ENCODE peak calls at places on chromosomes 7 and 10, in five cellular contexts. One of them, this sample, is unnamed.

GRCh38 chr7:40584667-40585433 is 450.0 kb downstream of the SUGCT start:
- DNase-seq in psoas muscle: no peak
- DNase-seq in foreskin fibroblast: peak
- DNase-seq in uterus: no peak
- DNase-seq in fibroblast of pulmonary artery: no peak
- DNase-seq in this sample: no peak

GRCh38 chr10:105262666-105263065 is 621.6 kb downstream of the SORCS3 start:
- DNase-seq in psoas muscle: no peak
- DNase-seq in foreskin fibroblast: peak
- DNase-seq in uterus: no peak
- DNase-seq in fibroblast of pulmonary artery: no peak
- DNase-seq in this sample: no peak

GRCh38 chr10:91635401-91636400 is 2.8 kb upstream of the PPP1R3C start:
- DNase-seq in psoas muscle: no peak
- DNase-seq in foreskin fibroblast: peak
- DNase-seq in uterus: peak
- DNase-seq in fibroblast of pulmonary artery: peak
- DNase-seq in this sample: no peak

GRCh38 chr7:150489812-150490211 is 24.9 kb upstream of the GIMAP7 start:
- DNase-seq in psoas muscle: no peak
- DNase-seq in foreskin fibroblast: no peak
- DNase-seq in uterus: no peak
- DNase-seq in fibroblast of pulmonary artery: no peak
- DNase-seq in this sample: no peak

GRCh38 chr7:78736548-78736947 is 716.9 kb downstream of the MAGI2 start:
- DNase-seq in psoas muscle: no peak
- DNase-seq in foreskin fibroblast: no peak
- DNase-seq in uterus: no peak
- DNase-seq in fibroblast of pulmonary artery: no peak
- DNase-seq in this sample: no peak

GRCh38 chr7:73894851-73895441 is 34.0 kb downstream of the TMEM270 start:
- DNase-seq in psoas muscle: peak
- DNase-seq in foreskin fibroblast: peak
- DNase-seq in uterus: peak
- DNase-seq in fibroblast of pulmonary artery: peak
- DNase-seq in this sample: peak

GRCh38 chr7:47536705-47537611 is 45.0 kb downstream of the TNS3 start:
- DNase-seq in psoas muscle: peak
- DNase-seq in foreskin fibroblast: peak
- DNase-seq in uterus: peak
- DNase-seq in fibroblast of pulmonary artery: peak
- DNase-seq in this sample: peak

GRCh38 chr10:95350212-95350829 is 59.5 kb upstream of the PDLIM1 start:
- DNase-seq in psoas muscle: no peak
- DNase-seq in foreskin fibroblast: peak
- DNase-seq in uterus: peak
- DNase-seq in fibroblast of pulmonary artery: peak
- DNase-seq in this sample: peak

GRCh38 chr10:69389827-69390490 is 26.8 kb downstream of the TACR2 start:
- DNase-seq in psoas muscle: peak
- DNase-seq in foreskin fibroblast: peak
- DNase-seq in uterus: no peak
- DNase-seq in fibroblast of pulmonary artery: peak
- DNase-seq in this sample: no peak

GRCh38 chr10:71600856-71601255 is 118.7 kb downstream of the C10orf105 start:
- DNase-seq in psoas muscle: no peak
- DNase-seq in foreskin fibroblast: peak
- DNase-seq in uterus: peak
- DNase-seq in fibroblast of pulmonary artery: peak
- DNase-seq in this sample: peak

GRCh38 chr10:97207756-97208346 is 22.1 kb upstream of the SLIT1 start:
- DNase-seq in psoas muscle: no peak
- DNase-seq in foreskin fibroblast: no peak
- DNase-seq in uterus: no peak
- DNase-seq in fibroblast of pulmonary artery: no peak
- DNase-seq in this sample: no peak

GRCh38 chr7:157881062-157881771 is 544.4 kb downstream of the DNAJB6 start:
- DNase-seq in psoas muscle: no peak
- DNase-seq in foreskin fibroblast: no peak
- DNase-seq in uterus: no peak
- DNase-seq in fibroblast of pulmonary artery: no peak
- DNase-seq in this sample: no peak

GRCh38 chr10:11279286-11279685 is 261.6 kb downstream of the CELF2 start:
- DNase-seq in psoas muscle: no peak
- DNase-seq in foreskin fibroblast: no peak
- DNase-seq in uterus: no peak
- DNase-seq in fibroblast of pulmonary artery: no peak
- DNase-seq in this sample: no peak

GRCh38 chr10:17199351-17199804 is 2.1 kb downstream of the TRDMT1 start:
- DNase-seq in psoas muscle: no peak
- DNase-seq in foreskin fibroblast: peak
- DNase-seq in uterus: no peak
- DNase-seq in fibroblast of pulmonary artery: peak
- DNase-seq in this sample: peak

GRCh38 chr10:17348111-17349008 is 106.0 kb downstream of the ST8SIA6 start:
- DNase-seq in psoas muscle: peak
- DNase-seq in foreskin fibroblast: peak
- DNase-seq in uterus: peak
- DNase-seq in fibroblast of pulmonary artery: peak
- DNase-seq in this sample: peak

GRCh38 chr7:26005683-26006410 is 146.2 kb upstream of the NFE2L3 start:
- DNase-seq in psoas muscle: no peak
- DNase-seq in foreskin fibroblast: no peak
- DNase-seq in uterus: no peak
- DNase-seq in fibroblast of pulmonary artery: no peak
- DNase-seq in this sample: no peak

GRCh38 chr10:62390497-62391176 is 16.5 kb downstream of the ZNF365 start:
- DNase-seq in psoas muscle: no peak
- DNase-seq in foreskin fibroblast: peak
- DNase-seq in uterus: no peak
- DNase-seq in fibroblast of pulmonary artery: no peak
- DNase-seq in this sample: no peak

GRCh38 chr10:32111585-32111984 is 55.4 kb upstream of the KIF5B start:
- DNase-seq in psoas muscle: no peak
- DNase-seq in foreskin fibroblast: peak
- DNase-seq in uterus: no peak
- DNase-seq in fibroblast of pulmonary artery: no peak
- DNase-seq in this sample: no peak

GRCh38 chr7:99013266-99014112 is 130.4 kb downstream of the SMURF1 start:
- DNase-seq in psoas muscle: no peak
- DNase-seq in foreskin fibroblast: no peak
- DNase-seq in uterus: no peak
- DNase-seq in fibroblast of pulmonary artery: no peak
- DNase-seq in this sample: no peak

GRCh38 chr10:58512470-58513188 is at the start of gene BICC1:
- DNase-seq in psoas muscle: peak
- DNase-seq in foreskin fibroblast: peak
- DNase-seq in uterus: peak
- DNase-seq in fibroblast of pulmonary artery: peak
- DNase-seq in this sample: no peak

GRCh38 chr7:104931181-104931781 is 82.7 kb upstream of the KMT2E start:
- DNase-seq in psoas muscle: no peak
- DNase-seq in foreskin fibroblast: no peak
- DNase-seq in uterus: peak
- DNase-seq in fibroblast of pulmonary artery: peak
- DNase-seq in this sample: no peak

GRCh38 chr10:22630229-22631174 is 83.9 kb downstream of the PIP4K2A start:
- DNase-seq in psoas muscle: no peak
- DNase-seq in foreskin fibroblast: peak
- DNase-seq in uterus: no peak
- DNase-seq in fibroblast of pulmonary artery: peak
- DNase-seq in this sample: no peak

GRCh38 chr7:64849924-64850499 is 53.1 kb upstream of the ZNF273 start:
- DNase-seq in psoas muscle: no peak
- DNase-seq in foreskin fibroblast: no peak
- DNase-seq in uterus: no peak
- DNase-seq in fibroblast of pulmonary artery: no peak
- DNase-seq in this sample: no peak

GRCh38 chr10:33657154-33657900 is 322.9 kb upstream of the NRP1 start:
- DNase-seq in psoas muscle: no peak
- DNase-seq in foreskin fibroblast: peak
- DNase-seq in uterus: no peak
- DNase-seq in fibroblast of pulmonary artery: peak
- DNase-seq in this sample: no peak

GRCh38 chr7:155377837-155378579 is 79.9 kb upstream of the EN2 start:
- DNase-seq in psoas muscle: peak
- DNase-seq in foreskin fibroblast: peak
- DNase-seq in uterus: no peak
- DNase-seq in fibroblast of pulmonary artery: peak
- DNase-seq in this sample: no peak

GRCh38 chr10:113921571-113922370 is 67.3 kb downstream of the NHLRC2 start:
- DNase-seq in psoas muscle: no peak
- DNase-seq in foreskin fibroblast: no peak
- DNase-seq in uterus: no peak
- DNase-seq in fibroblast of pulmonary artery: peak
- DNase-seq in this sample: no peak

GRCh38 chr10:113924664-113925063 is 70.2 kb downstream of the NHLRC2 start:
- DNase-seq in psoas muscle: no peak
- DNase-seq in foreskin fibroblast: no peak
- DNase-seq in uterus: no peak
- DNase-seq in fibroblast of pulmonary artery: no peak
- DNase-seq in this sample: no peak

GRCh38 chr10:113920819-113921345 is 66.4 kb downstream of the NHLRC2 start:
- DNase-seq in psoas muscle: no peak
- DNase-seq in foreskin fibroblast: peak
- DNase-seq in uterus: no peak
- DNase-seq in fibroblast of pulmonary artery: no peak
- DNase-seq in this sample: no peak

GRCh38 chr10:113924171-113924570 is 69.7 kb downstream of the NHLRC2 start:
- DNase-seq in psoas muscle: no peak
- DNase-seq in foreskin fibroblast: no peak
- DNase-seq in uterus: no peak
- DNase-seq in fibroblast of pulmonary artery: no peak
- DNase-seq in this sample: no peak

DNA sequence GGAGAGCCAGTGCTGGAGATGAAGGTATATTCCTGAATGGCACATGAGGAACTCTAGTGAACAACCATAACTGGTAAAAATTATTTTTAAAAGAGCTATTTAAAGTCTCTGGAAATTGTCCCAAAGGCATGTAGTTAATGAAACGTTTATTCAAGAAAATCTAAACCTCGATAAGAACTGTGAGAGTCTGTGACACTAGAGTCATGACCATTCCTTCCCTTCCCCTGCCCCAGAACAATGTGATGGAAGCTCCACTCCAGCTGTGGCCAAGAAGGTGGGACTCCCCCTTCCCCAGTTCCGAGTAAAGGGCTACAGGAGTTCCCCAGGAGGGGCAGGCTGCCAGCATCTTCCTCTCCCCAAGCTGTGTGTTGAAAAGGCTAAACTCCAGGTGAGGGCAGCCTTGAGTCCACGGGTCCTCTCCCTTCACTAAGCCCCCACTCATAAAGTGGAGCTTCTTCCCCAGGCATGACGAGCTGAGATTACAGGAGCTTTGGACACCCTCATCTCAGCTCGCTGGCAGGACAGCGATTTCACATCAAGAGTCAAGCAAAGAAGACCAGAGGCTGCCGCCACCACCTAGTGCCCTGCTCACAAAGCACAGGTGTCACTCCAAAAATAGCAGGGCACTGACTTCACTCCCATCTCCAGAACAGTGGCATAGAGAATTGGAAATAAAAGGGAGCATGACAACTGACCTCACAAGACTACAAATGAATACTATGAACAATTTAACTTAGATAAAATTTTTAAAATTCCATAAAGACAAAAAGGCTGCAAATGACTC is 68.5 kb downstream of the NHLRC2 start:
- DNase-seq in psoas muscle: no peak
- DNase-seq in foreskin fibroblast: no peak
- DNase-seq in uterus: no peak
- DNase-seq in fibroblast of pulmonary artery: no peak
- DNase-seq in this sample: no peak
- TF ChIP-seq CTCF in psoas muscle: no peak
- TF ChIP-seq CTCF in foreskin fibroblast: no peak
- TF ChIP-seq CTCF in uterus: no peak
- TF ChIP-seq CTCF in fibroblast of pulmonary artery: no peak
- TF ChIP-seq CTCF in this sample: no peak

GRCh38 chr7:109868215-109868614 is 1222.7 kb upstream of the LRRN3 start:
- DNase-seq in psoas muscle: no peak
- DNase-seq in foreskin fibroblast: no peak
- DNase-seq in uterus: no peak
- DNase-seq in fibroblast of pulmonary artery: no peak
- DNase-seq in this sample: no peak
- TF ChIP-seq CTCF in psoas muscle: no peak
- TF ChIP-seq CTCF in foreskin fibroblast: no peak
- TF ChIP-seq CTCF in uterus: no peak
- TF ChIP-seq CTCF in fibroblast of pulmonary artery: no peak
- TF ChIP-seq CTCF in this sample: no peak

GRCh38 chr7:77439572-77439971 is 23.4 kb upstream of the GSAP start:
- DNase-seq in psoas muscle: peak
- DNase-seq in foreskin fibroblast: peak
- DNase-seq in uterus: no peak
- DNase-seq in fibroblast of pulmonary artery: no peak
- DNase-seq in this sample: no peak
- TF ChIP-seq CTCF in psoas muscle: peak
- TF ChIP-seq CTCF in foreskin fibroblast: no peak
- TF ChIP-seq CTCF in uterus: no peak
- TF ChIP-seq CTCF in fibroblast of pulmonary artery: peak
- TF ChIP-seq CTCF in this sample: peak

GRCh38 chr10:98858525-98858924 is 377.1 kb downstream of the HPSE2 start:
- DNase-seq in psoas muscle: no peak
- DNase-seq in foreskin fibroblast: peak
- DNase-seq in uterus: no peak
- DNase-seq in fibroblast of pulmonary artery: no peak
- DNase-seq in this sample: no peak
- TF ChIP-seq CTCF in psoas muscle: no peak
- TF ChIP-seq CTCF in foreskin fibroblast: no peak
- TF ChIP-seq CTCF in uterus: no peak
- TF ChIP-seq CTCF in fibroblast of pulmonary artery: no peak
- TF ChIP-seq CTCF in this sample: no peak

GRCh38 chr10:102219370-102219769 is 6.7 kb upstream of the ELOVL3 start:
- DNase-seq in psoas muscle: no peak
- DNase-seq in foreskin fibroblast: no peak
- DNase-seq in uterus: no peak
- DNase-seq in fibroblast of pulmonary artery: no peak
- DNase-seq in this sample: no peak
- TF ChIP-seq CTCF in psoas muscle: no peak
- TF ChIP-seq CTCF in foreskin fibroblast: no peak
- TF ChIP-seq CTCF in uterus: no peak
- TF ChIP-seq CTCF in fibroblast of pulmonary artery: no peak
- TF ChIP-seq CTCF in this sample: no peak

DNA sequence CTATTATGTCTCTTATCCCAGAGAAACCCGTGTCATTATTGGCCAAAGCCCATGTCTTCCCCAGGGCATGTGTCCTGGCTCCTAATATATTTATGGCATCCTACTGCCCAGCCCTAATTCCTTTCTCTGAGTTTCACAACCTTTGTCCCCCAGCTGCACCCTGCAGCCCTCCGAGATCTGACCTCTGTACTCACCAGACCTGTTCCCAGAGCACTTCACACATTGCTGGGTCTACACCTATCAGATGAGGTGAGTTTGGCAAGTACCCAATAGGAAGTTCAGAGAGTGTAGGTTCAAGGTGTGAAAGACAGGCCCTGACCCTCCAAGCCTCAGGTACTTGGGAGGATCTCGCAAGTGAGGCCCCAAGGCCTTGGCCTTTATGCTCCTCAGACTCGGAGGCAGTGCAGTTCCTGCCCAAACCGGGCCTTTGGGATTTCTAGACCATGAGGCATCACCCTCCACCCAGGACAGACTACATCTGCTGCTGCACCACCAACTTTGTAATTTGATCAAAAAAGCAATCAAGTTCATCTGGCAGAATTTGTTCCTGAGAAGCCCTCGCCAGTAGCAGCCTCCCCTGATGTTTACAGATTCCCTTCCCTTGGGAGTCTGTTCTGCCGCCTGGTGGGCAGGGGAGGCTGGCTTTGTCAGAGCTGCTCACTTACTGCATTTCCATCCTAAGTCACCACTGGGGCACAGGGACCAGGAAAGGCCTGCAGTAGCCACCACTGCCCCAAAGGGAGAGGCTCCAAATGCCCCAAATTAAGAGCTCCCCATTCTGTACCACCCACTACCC is 2.2 kb downstream of the CAMK2G start:
- DNase-seq in psoas muscle: no peak
- DNase-seq in foreskin fibroblast: peak
- DNase-seq in uterus: no peak
- DNase-seq in fibroblast of pulmonary artery: no peak
- DNase-seq in this sample: peak
- TF ChIP-seq CTCF in psoas muscle: peak
- TF ChIP-seq CTCF in foreskin fibroblast: peak
- TF ChIP-seq CTCF in uterus: peak
- TF ChIP-seq CTCF in fibroblast of pulmonary artery: peak
- TF ChIP-seq CTCF in this sample: peak